ENCODE peak calls at places on chromosome 14, in four cellular contexts. One of them, this sample, is unnamed.

GRCh38 chr14:23302290-23303225 is at the start of gene PPP1R3E:
- DNase-seq in heart left ventricle: peak; percentile 83
- DNase-seq in fibroblast of lung: peak; percentile 52
- DNase-seq in hepatocyte: peak; percentile 85
- DNase-seq in this sample: peak; percentile 78

GRCh38 chr14:101246894-101247853 is 314.1 kb upstream of the DIO3 start:
- DNase-seq in heart left ventricle: peak; percentile 54
- DNase-seq in fibroblast of lung: no peak
- DNase-seq in hepatocyte: no peak
- DNase-seq in this sample: no peak

GRCh38 chr14:53295985-53296582 is 143.0 kb upstream of the DDHD1 start:
- DNase-seq in heart left ventricle: no peak
- DNase-seq in fibroblast of lung: peak; percentile 69
- DNase-seq in hepatocyte: peak; percentile 65
- DNase-seq in this sample: peak; percentile 53

GRCh38 chr14:27845241-27845850 is 921.2 kb upstream of the FOXG1 start:
- DNase-seq in heart left ventricle: peak; percentile 52
- DNase-seq in fibroblast of lung: no peak
- DNase-seq in hepatocyte: no peak
- DNase-seq in this sample: no peak

GRCh38 chr14:90093942-90094595 is 32.3 kb downstream of the KCNK13 start:
- DNase-seq in heart left ventricle: no peak
- DNase-seq in fibroblast of lung: peak; percentile 7
- DNase-seq in hepatocyte: no peak
- DNase-seq in this sample: no peak

GRCh38 chr14:68791078-68791983 is 1.5 kb downstream of the ZFP36L1 start:
- DNase-seq in heart left ventricle: no peak
- DNase-seq in fibroblast of lung: peak; percentile 54
- DNase-seq in hepatocyte: no peak
- DNase-seq in this sample: no peak

GRCh38 chr14:85601246-85601645 is 71.3 kb downstream of the FLRT2 start:
- DNase-seq in heart left ventricle: no peak
- DNase-seq in fibroblast of lung: no peak
- DNase-seq in hepatocyte: no peak
- DNase-seq in this sample: no peak

GRCh38 chr14:63496837-63497400 is 46.3 kb downstream of the PPP2R5E start:
- DNase-seq in heart left ventricle: no peak
- DNase-seq in fibroblast of lung: no peak
- DNase-seq in hepatocyte: no peak
- DNase-seq in this sample: no peak

GRCh38 chr14:70027785-70028428 is 148.7 kb downstream of the SMOC1 start:
- DNase-seq in heart left ventricle: peak; percentile 88
- DNase-seq in fibroblast of lung: peak; percentile 47
- DNase-seq in hepatocyte: peak; percentile 83
- DNase-seq in this sample: peak; percentile 76

GRCh38 chr14:100719976-100720520 is 6.6 kb upstream of the DLK1 start:
- DNase-seq in heart left ventricle: no peak
- DNase-seq in fibroblast of lung: no peak
- DNase-seq in hepatocyte: no peak
- DNase-seq in this sample: no peak

GRCh38 chr14:105529506-105530445 is 3.4 kb downstream of the TMEM121 start:
- DNase-seq in heart left ventricle: no peak
- DNase-seq in fibroblast of lung: no peak
- DNase-seq in hepatocyte: peak; percentile 2
- DNase-seq in this sample: no peak

GRCh38 chr14:72476657-72477499 is 417.0 kb downstream of the DPF3 start:
- DNase-seq in heart left ventricle: no peak
- DNase-seq in fibroblast of lung: peak; percentile 39
- DNase-seq in hepatocyte: peak; percentile 20
- DNase-seq in this sample: no peak

GRCh38 chr14:59271734-59272133 is 83.3 kb downstream of the DAAM1 start:
- DNase-seq in heart left ventricle: no peak
- DNase-seq in fibroblast of lung: peak; percentile 39
- DNase-seq in hepatocyte: no peak
- DNase-seq in this sample: no peak

GRCh38 chr14:54946500-54946899 is 43.9 kb upstream of the GCH1 start:
- DNase-seq in heart left ventricle: no peak
- DNase-seq in fibroblast of lung: no peak
- DNase-seq in hepatocyte: no peak
- DNase-seq in this sample: no peak

GRCh38 chr14:53767566-53767965 is 189.1 kb downstream of the BMP4 start:
- DNase-seq in heart left ventricle: no peak
- DNase-seq in fibroblast of lung: no peak
- DNase-seq in hepatocyte: no peak
- DNase-seq in this sample: no peak

GRCh38 chr14:71290960-71291466 is 383.8 kb downstream of the PCNX1 start:
- DNase-seq in heart left ventricle: no peak
- DNase-seq in fibroblast of lung: peak; percentile 54
- DNase-seq in hepatocyte: peak; percentile 49
- DNase-seq in this sample: no peak

GRCh38 chr14:94047581-94047980 is 21.4 kb downstream of the OTUB2 start:
- DNase-seq in heart left ventricle: no peak
- DNase-seq in fibroblast of lung: no peak
- DNase-seq in hepatocyte: no peak
- DNase-seq in this sample: no peak

GRCh38 chr14:65304963-65305362 is 107.6 kb upstream of the FUT8 start:
- DNase-seq in heart left ventricle: no peak
- DNase-seq in fibroblast of lung: no peak
- DNase-seq in hepatocyte: no peak
- DNase-seq in this sample: no peak

GRCh38 chr14:22599349-22599748 is 1.2 kb downstream of the ABHD4 start:
- DNase-seq in heart left ventricle: no peak
- DNase-seq in fibroblast of lung: no peak
- DNase-seq in hepatocyte: no peak
- DNase-seq in this sample: no peak

GRCh38 chr14:64764641-64765520 is 60.7 kb downstream of the PLEKHG3 start:
- DNase-seq in heart left ventricle: peak; percentile 82
- DNase-seq in fibroblast of lung: peak; percentile 69
- DNase-seq in hepatocyte: peak; percentile 89
- DNase-seq in this sample: peak; percentile 86

GRCh38 chr14:22837750-22838538 is 1.6 kb downstream of the MMP14 start:
- DNase-seq in heart left ventricle: peak; percentile 69
- DNase-seq in fibroblast of lung: peak; percentile 71
- DNase-seq in hepatocyte: peak; percentile 55
- DNase-seq in this sample: no peak

DNA sequence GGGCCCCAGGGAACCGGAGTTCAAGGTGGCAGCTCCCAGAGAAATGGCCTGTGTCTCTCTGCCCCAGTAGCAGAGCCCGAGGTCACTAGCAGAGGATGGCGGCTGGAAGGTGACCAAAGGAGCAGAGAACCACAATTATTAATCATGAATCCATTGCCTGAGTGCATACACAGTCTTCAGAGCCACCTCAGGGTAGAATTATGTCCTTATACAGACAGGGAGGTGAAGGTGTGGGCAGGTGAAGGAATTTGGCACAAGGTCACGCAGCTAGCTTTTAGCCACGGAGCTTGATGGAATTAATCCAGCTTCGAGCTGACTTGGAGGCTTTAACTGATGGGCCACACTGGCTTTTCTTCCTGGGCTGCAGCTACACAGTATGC is 93.2 kb downstream of the LRRC74A start:
- DNase-seq in heart left ventricle: no peak
- DNase-seq in fibroblast of lung: no peak
- DNase-seq in hepatocyte: no peak
- DNase-seq in this sample: no peak
- H3K4me1 ChIP-seq in heart left ventricle: peaks cover 40% of the 10 kb centered on the region
- H3K4me1 ChIP-seq in fibroblast of lung: peaks cover 38% of the 10 kb centered on the region
- H3K4me1 ChIP-seq in hepatocyte: peaks cover 74% of the 10 kb centered on the region
- H3K4me1 ChIP-seq in this sample: peaks cover 21% of the 10 kb centered on the region

GRCh38 chr14:36520601-36521525 is 831 bp upstream of the NKX2-1 start:
- DNase-seq in heart left ventricle: no peak
- DNase-seq in fibroblast of lung: peak; percentile 11
- DNase-seq in hepatocyte: peak; percentile 61
- DNase-seq in this sample: peak; percentile 73
- H3K27me3 ChIP-seq in heart left ventricle: peaks cover 94% of the 10 kb centered on the region
- H3K27me3 ChIP-seq in fibroblast of lung: peaks cover 75% of the 10 kb centered on the region
- H3K27me3 ChIP-seq in hepatocyte: peaks cover 99% of the 10 kb centered on the region
- H3K27me3 ChIP-seq in this sample: no peaks in the 10 kb centered on the region

GRCh38 chr14:20454645-20455354 is at the start of the genes APEX1 and OSGEP:
- DNase-seq in heart left ventricle: peak; percentile 98
- DNase-seq in fibroblast of lung: peak; percentile 99
- DNase-seq in hepatocyte: peak; percentile 100
- DNase-seq in this sample: peak; percentile 97
- H3K4me1 ChIP-seq in heart left ventricle: peaks cover 14% of the 10 kb centered on the region
- H3K4me1 ChIP-seq in fibroblast of lung: peaks cover under 1% of the 10 kb centered on the region
- H3K4me1 ChIP-seq in hepatocyte: peaks cover 18% of the 10 kb centered on the region
- H3K4me1 ChIP-seq in this sample: peaks cover under 1% of the 10 kb centered on the region

GRCh38 chr14:103820382-103820781 is 27.0 kb downstream of the PPP1R13B start:
- DNase-seq in heart left ventricle: no peak
- DNase-seq in fibroblast of lung: no peak
- DNase-seq in hepatocyte: no peak
- DNase-seq in this sample: no peak
- H3K27me3 ChIP-seq in heart left ventricle: no peaks in the 10 kb centered on the region
- H3K27me3 ChIP-seq in fibroblast of lung: no peaks in the 10 kb centered on the region
- H3K27me3 ChIP-seq in hepatocyte: no peaks in the 10 kb centered on the region
- H3K27me3 ChIP-seq in this sample: no peaks in the 10 kb centered on the region